ENCODE peak calls at places on chromosomes 5 and 9, in six cellular contexts. H is heart right ventricle, G is ovary, O is esophagus squamous epithelium, V is adrenal gland, U is PC-9. M is an unnamed sample.

GRCh38 chr5:150779397-150780179 is 1.0 kb downstream of the SMIM3 start:
- DNase-seq in U (no peak), O (no peak), V (no peak), H (no peak), G (no peak), M (no peak)

GRCh38 chr9:98575379-98576346 is 133.1 kb downstream of the GABBR2 start:
- DNase-seq in O (no peak), U (peak; percentile 90), V (no peak), G (no peak), H (no peak), M (no peak)

GRCh38 chr5:55108651-55109050 is 6.2 kb downstream of the GZMA start:
- DNase-seq in H (no peak), O (no peak), G (no peak), V (no peak), U (no peak), M (no peak)

GRCh38 chr5:168106008-168106761 is 185.3 kb upstream of the WWC1 start:
- DNase-seq in G (no peak), U (no peak), V (no peak), H (no peak), O (no peak), M (peak; percentile 89)

GRCh38 chr9:112050544-112051475 is 124.3 kb downstream of the SUSD1 start:
- DNase-seq in O (no peak), H (peak; percentile 61), G (no peak), V (no peak), U (no peak), M (peak; percentile 93)

GRCh38 chr5:149345892-149346222 is 558 bp downstream of the GRPEL2 start:
- DNase-seq in H (no peak), V (no peak), U (peak; percentile 16), O (no peak), G (no peak), M (no peak)

GRCh38 chr5:175146733-175147132 is 297.2 kb downstream of the DRD1 start:
- DNase-seq in G (no peak), U (no peak), H (no peak), V (no peak), O (no peak), M (no peak)

GRCh38 chr5:53114988-53115387 is 5.4 kb upstream of the MOCS2 start:
- DNase-seq in G (no peak), U (no peak), V (no peak), H (no peak), O (no peak), M (no peak)

GRCh38 chr5:179310439-179311090 is 34.7 kb downstream of the ADAMTS2 start:
- DNase-seq in U (no peak), G (no peak), V (no peak), O (no peak), H (no peak), M (no peak)

GRCh38 chr9:16656432-16657169 is 213.9 kb downstream of the BNC2 start:
- DNase-seq in O (no peak), U (no peak), G (no peak), H (no peak), V (no peak), M (no peak)

GRCh38 chr5:8561854-8562253 is 692.9 kb downstream of the MTRR start:
- DNase-seq in G (no peak), O (no peak), H (no peak), U (no peak), V (no peak), M (no peak)

GRCh38 chr9:133023117-133023890 is 7.5 kb upstream of the GTF3C5 start:
- DNase-seq in H (no peak), G (no peak), V (no peak), U (peak; percentile 12), O (no peak), M (no peak)

GRCh38 chr5:124677376-124677998 is 69.0 kb downstream of the ZNF608 start:
- DNase-seq in O (no peak), U (no peak), H (peak; percentile 40), V (peak; percentile 47), G (no peak), M (no peak)

GRCh38 chr9:117211280-117211679 is 203.6 kb downstream of the ASTN2 start:
- DNase-seq in G (no peak), U (no peak), H (no peak), V (no peak), O (no peak), M (no peak)

GRCh38 chr5:9104576-9105339 is 441.1 kb downstream of the SEMA5A start:
- DNase-seq in U (no peak), H (no peak), O (no peak), V (no peak), G (no peak), M (no peak)

GRCh38 chr9:110844121-110844520 is 175.5 kb downstream of the MUSK start:
- DNase-seq in O (no peak), G (no peak), V (no peak), U (no peak), H (no peak), M (no peak)

GRCh38 chr9:91119679-91120078 is 242.0 kb downstream of the AUH start:
- DNase-seq in V (no peak), G (no peak), O (no peak), U (no peak), H (no peak), M (no peak)

GRCh38 chr5:16693879-16694278 is 77.1 kb upstream of the RETREG1 start:
- DNase-seq in G (no peak), U (no peak), V (no peak), H (no peak), O (no peak), M (no peak)

GRCh38 chr5:144203750-144204596 is 33.3 kb downstream of the KCTD16 start:
- DNase-seq in G (no peak), U (peak; percentile 27), O (no peak), V (peak; percentile 53), H (peak; percentile 41), M (peak; percentile 30)

GRCh38 chr5:78417026-78417425 is 56.6 kb downstream of the SCAMP1 start:
- DNase-seq in U (no peak), O (no peak), H (no peak), V (no peak), G (no peak), M (no peak)

GRCh38 chr5:145859897-145860296 is 12.9 kb downstream of the GRXCR2 start:
- DNase-seq in V (no peak), O (no peak), G (no peak), H (no peak), U (no peak), M (no peak)

GRCh38 chr5:147575598-147575997 is 65.7 kb upstream of the DPYSL3 start:
- DNase-seq in H (no peak), V (no peak), U (no peak), G (no peak), O (no peak), M (no peak)

GRCh38 chr5:147578228-147579024 is 68.6 kb upstream of the DPYSL3 start:
- DNase-seq in U (no peak), O (no peak), V (no peak), G (no peak), H (no peak), M (no peak)

GRCh38 chr5:147573171-147573570 is 63.3 kb upstream of the DPYSL3 start:
- DNase-seq in O (no peak), H (no peak), G (no peak), U (no peak), V (no peak), M (no peak)

GRCh38 chr5:147576646-147577535 is 67.0 kb upstream of the DPYSL3 start:
- DNase-seq in H (peak; percentile 56), U (peak; percentile 33), V (peak; percentile 71), O (no peak), G (peak; percentile 81), M (no peak)
- TF ChIP-seq CTCF in H (peak; percentile 83), U (peak; percentile 76), V (peak; percentile 73), O (peak; percentile 86), G (peak; percentile 74), M (peak; percentile 91)

DNA sequence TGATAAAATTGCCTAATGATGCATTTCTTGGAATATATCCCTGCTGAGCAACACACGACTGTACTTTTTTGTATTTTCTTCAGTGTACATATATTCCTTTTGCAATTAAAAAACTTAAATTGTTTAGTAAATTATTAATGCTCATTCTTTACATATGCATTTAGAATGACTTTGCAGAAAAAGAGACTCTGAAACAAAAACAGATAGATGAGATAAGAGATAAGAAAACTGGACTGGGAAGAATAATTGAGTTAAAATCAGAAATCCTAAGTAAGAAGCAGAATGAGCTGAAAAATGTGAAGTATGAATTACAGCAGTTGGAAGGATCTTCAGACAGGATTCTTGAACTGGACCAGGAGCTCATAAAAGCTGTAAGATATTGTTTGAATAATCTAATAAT is 32.7 kb downstream of the RAD50 start:
- DNase-seq in H (no peak), V (no peak), U (no peak), G (no peak), O (no peak), M (no peak)
- H3K36me3 ChIP-seq in H (peaks cover 99% of the 10 kb centered on the region), V (peaks cover 40% of the 10 kb centered on the region), U (peaks cover 31% of the 10 kb centered on the region), G (no peaks in the 10 kb centered on the region), O (peaks cover 4% of the 10 kb centered on the region), M (no peaks in the 10 kb centered on the region)

GRCh38 chr9:93316726-93317494 is 133.0 kb downstream of the WNK2 start:
- DNase-seq in O (no peak), V (no peak), U (no peak), G (no peak), H (no peak), M (no peak)

GRCh38 chr9:93315960-93316359 is 132.0 kb downstream of the WNK2 start:
- DNase-seq in O (no peak), H (no peak), V (no peak), G (no peak), U (no peak), M (no peak)

GRCh38 chr9:93317495-93318094 is 133.7 kb downstream of the WNK2 start:
- DNase-seq in O (no peak), G (no peak), V (no peak), U (no peak), H (no peak), M (no peak)

GRCh38 chr9:93318441-93318840 is 133.0 kb upstream of the FAM120A start:
- DNase-seq in U (no peak), H (no peak), V (no peak), G (no peak), O (no peak), M (no peak)

GRCh38 chr9:93315118-93315517 is 131.2 kb downstream of the WNK2 start:
- DNase-seq in V (no peak), H (no peak), O (no peak), U (no peak), G (no peak), M (no peak)
- H3K4me3 ChIP-seq in V (no peak overlapping the region), H (no peak overlapping the region), O (no peak overlapping the region), U (no peak overlapping the region), G (no peak overlapping the region), M (no peak overlapping the region)

DNA sequence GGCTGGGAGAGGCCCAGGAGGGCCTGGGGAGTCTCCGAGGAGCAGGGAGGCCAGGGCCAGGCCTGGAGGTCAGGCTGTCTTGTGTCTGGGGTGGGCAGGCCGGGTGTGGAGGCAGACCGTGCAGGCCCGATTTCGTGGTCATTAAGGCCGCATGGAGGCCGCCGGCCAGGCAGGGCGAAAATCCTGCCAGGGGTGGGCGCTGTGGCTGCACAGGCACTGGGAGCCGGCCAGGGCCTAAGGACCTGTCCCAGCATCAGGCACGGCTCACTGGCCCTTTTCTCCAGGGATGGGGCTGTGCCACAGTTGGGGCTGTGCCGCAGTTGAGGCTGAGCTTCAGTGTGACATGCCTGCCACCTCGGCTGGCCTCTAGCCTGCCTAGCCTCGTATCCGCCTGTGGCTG is 35.9 kb downstream of the ASS1 start:
- DNase-seq in O (no peak), G (no peak), V (no peak), H (no peak), U (no peak), M (no peak)
- TF ChIP-seq CTCF in O (no peak), G (no peak), V (no peak), H (no peak), U (peak; percentile 24), M (peak; percentile 10)